ENCODE peak calls at places on chromosomes 16 and 17, in five cellular contexts. D is stimulated activated CD8-positive, alpha-beta memory T cell treated with anti-CD3 and anti-CD28 coated beads, Interleukin-7, amount 100 ng/mL, for 48 hours; A is activated T-helper 1 cell treated with Interleukin-2 at 50 U/mL for 16 hours; O is left lung; Z is NCI-H1436. U is an unnamed sample.

GRCh38 chr17:83194189-83194565 is 114.8 kb downstream of the METRNL start:
- DNase-seq in D (no peak), A (no peak), O (peak), Z (no peak), U (no peak)

GRCh38 chr17:42421479-42422332 is 1.4 kb downstream of the CAVIN1 start:
- DNase-seq in D (no peak), A (no peak), O (peak), Z (no peak), U (no peak)

GRCh38 chr16:23867566-23867965 is 31.8 kb downstream of the PRKCB start:
- DNase-seq in D (no peak), A (no peak), O (no peak), Z (no peak), U (no peak)

GRCh38 chr16:8931864-8932263 is 31.8 kb downstream of the USP7 start:
- DNase-seq in D (no peak), A (peak), O (no peak), Z (no peak), U (no peak)

GRCh38 chr17:46983782-46984181 is 4.7 kb upstream of the RPRML start:
- DNase-seq in D (no peak), A (no peak), O (no peak), Z (no peak), U (no peak)

GRCh38 chr16:78200623-78201096 is 101.2 kb downstream of the WWOX start:
- DNase-seq in D (no peak), A (no peak), O (no peak), Z (no peak), U (no peak)

GRCh38 chr16:85552980-85553435 is 60.1 kb upstream of the GSE1 start:
- DNase-seq in D (no peak), A (no peak), O (no peak), Z (no peak), U (no peak)

GRCh38 chr16:53356478-53357207 is 77.6 kb upstream of the RBL2 start:
- DNase-seq in D (no peak), A (no peak), O (no peak), Z (no peak), U (no peak)

GRCh38 chr17:74354123-74354522 is 7.5 kb downstream of the BTBD17 start:
- DNase-seq in D (peak), A (peak), O (no peak), Z (no peak), U (no peak)

GRCh38 chr16:81711609-81712329 is 67.3 kb upstream of the PLCG2 start:
- DNase-seq in D (no peak), A (no peak), O (no peak), Z (no peak), U (no peak)

GRCh38 chr16:89319883-89320716 is 102.6 kb downstream of the ZNF778 start:
- DNase-seq in D (peak), A (no peak), O (peak), Z (no peak), U (no peak)

GRCh38 chr17:72030067-72030899 is 90.5 kb upstream of the SOX9 start:
- DNase-seq in D (peak), A (no peak), O (peak), Z (peak), U (no peak)

GRCh38 chr16:8863594-8864424 is 5.0 kb downstream of the CARHSP1 start:
- DNase-seq in D (no peak), A (no peak), O (peak), Z (no peak), U (no peak)

GRCh38 chr17:28612936-28613872 is 781 bp downstream of the RSKR start:
- DNase-seq in D (no peak), A (peak), O (no peak), Z (peak), U (no peak)

GRCh38 chr16:59210955-59211541 is 476.9 kb upstream of the GOT2 start:
- DNase-seq in D (no peak), A (no peak), O (no peak), Z (no peak), U (no peak)

GRCh38 chr17:63974594-63975192 is 2.0 kb upstream of the SCN4A start:
- DNase-seq in D (no peak), A (no peak), O (no peak), Z (no peak), U (no peak)

GRCh38 chr17:45013021-45013997 is 38.1 kb downstream of the DCAKD start:
- DNase-seq in D (no peak), A (no peak), O (no peak), Z (no peak), U (no peak)

GRCh38 chr16:55623640-55624039 is 32.1 kb upstream of the SLC6A2 start:
- DNase-seq in D (no peak), A (no peak), O (no peak), Z (no peak), U (no peak)

GRCh38 chr16:72927199-72928088 is 120.5 kb downstream of the ZFHX3 start:
- DNase-seq in D (no peak), A (no peak), O (peak), Z (peak), U (peak)

GRCh38 chr16:73172621-73173312 is 124.8 kb upstream of the ZFHX3 start:
- DNase-seq in D (no peak), A (no peak), O (no peak), Z (no peak), U (no peak)

GRCh38 chr16:53789159-53789558 is 85.2 kb downstream of the FTO start:
- DNase-seq in D (no peak), A (no peak), O (no peak), Z (no peak), U (no peak)

GRCh38 chr16:4935231-4935855 is 1.6 kb downstream of the PPL start:
- DNase-seq in D (no peak), A (no peak), O (peak), Z (no peak), U (no peak)

GRCh38 chr17:7072406-7072805 is 7.6 kb downstream of the CLEC10A start:
- DNase-seq in D (no peak), A (no peak), O (no peak), Z (no peak), U (no peak)

GRCh38 chr16:67702130-67702529 is 17.0 kb downstream of the GFOD2 start:
- DNase-seq in D (no peak), A (no peak), O (no peak), Z (no peak), U (no peak)

GRCh38 chr16:21568502-21569189 is 30.7 kb upstream of the METTL9 start:
- DNase-seq in D (no peak), A (no peak), O (peak), Z (no peak), U (no peak)

GRCh38 chr16:86578499-86579267 is at the start of gene FOXL1:
- DNase-seq in D (no peak), A (no peak), O (no peak), Z (no peak), U (no peak)

GRCh38 chr17:79960788-79961522 is 74.7 kb downstream of the TBC1D16 start:
- DNase-seq in D (no peak), A (no peak), O (no peak), Z (no peak), U (no peak)

GRCh38 chr16:27729516-27730304 is 179.8 kb downstream of the KATNIP start:
- DNase-seq in D (no peak), A (no peak), O (peak), Z (no peak), U (peak)

GRCh38 chr17:57420674-57421392 is 164.5 kb downstream of the MSI2 start:
- DNase-seq in D (no peak), A (no peak), O (no peak), Z (peak), U (no peak)

GRCh38 chr16:53864819-53865491 is 161.0 kb downstream of the FTO start:
- DNase-seq in D (no peak), A (no peak), O (no peak), Z (no peak), U (peak)

GRCh38 chr16:2919511-2920255 is 8.0 kb downstream of the FLYWCH1 start:
- DNase-seq in D (no peak), A (peak), O (no peak), Z (peak), U (no peak)

GRCh38 chr17:77441130-77441920 is 300.6 kb downstream of the SEC14L1 start:
- DNase-seq in D (peak), A (peak), O (no peak), Z (peak), U (peak)

GRCh38 chr17:16456770-16457316 is 35.1 kb downstream of the LRRC75A start:
- DNase-seq in D (no peak), A (no peak), O (no peak), Z (no peak), U (no peak)

GRCh38 chr17:47895254-47895855 is 681 bp upstream of the SP2 start:
- DNase-seq in D (peak), A (no peak), O (no peak), Z (no peak), U (no peak)

GRCh38 chr16:56614549-56614991 is 6.2 kb downstream of the MT2A start:
- DNase-seq in D (peak), A (no peak), O (no peak), Z (no peak), U (no peak)

GRCh38 chr17:77907497-77908120 is 50.9 kb upstream of the TNRC6C start:
- DNase-seq in D (no peak), A (no peak), O (peak), Z (no peak), U (no peak)

GRCh38 chr16:86222965-86223551 is 287.3 kb upstream of the FOXF1 start:
- DNase-seq in D (no peak), A (no peak), O (no peak), Z (no peak), U (no peak)